ENCODE peak calls at places on chromosomes 13 and 19, in ten cellular contexts. One of them, this sample, is unnamed.

GRCh38 chr13:110387451-110388140 is 80.5 kb downstream of the COL4A2 start:
- DNase-seq in HEK293T: no peak
- DNase-seq in activated effector memory CD4-positive, alpha-beta T cell treated with Interleukin-2 at 50 U/mL for 16 hours: no peak
- DNase-seq in anterior cingulate cortex: no peak
- DNase-seq in NCI-H2081: no peak
- DNase-seq in hepatic stellate cell: peak; percentile 56
- DNase-seq in ecto neural progenitor cell: no peak
- DNase-seq in activated CD4-positive, alpha-beta T cell treated with anti-CD3 and anti-CD28 coated beads, Interleukin-2, amount 50 U/mL, for 48 hours: no peak
- DNase-seq in KBM-7: peak; percentile 13
- DNase-seq in GM04504: no peak
- DNase-seq in this sample: peak; percentile 24

GRCh38 chr13:34733720-34734119 is 208.3 kb upstream of the NBEA start:
- DNase-seq in activated effector memory CD4-positive, alpha-beta T cell treated with Interleukin-2 at 50 U/mL for 16 hours: no peak
- DNase-seq in GM04504: peak; percentile 41
- DNase-seq in hepatic stellate cell: no peak
- DNase-seq in KBM-7: no peak
- DNase-seq in anterior cingulate cortex: no peak
- DNase-seq in activated CD4-positive, alpha-beta T cell treated with anti-CD3 and anti-CD28 coated beads, Interleukin-2, amount 50 U/mL, for 48 hours: no peak
- DNase-seq in NCI-H2081: no peak
- DNase-seq in ecto neural progenitor cell: no peak
- DNase-seq in HEK293T: no peak
- DNase-seq in this sample: no peak

GRCh38 chr13:70668983-70669382 is 560.7 kb upstream of the KLHL1 start:
- DNase-seq in GM04504: no peak
- DNase-seq in HEK293T: no peak
- DNase-seq in activated CD4-positive, alpha-beta T cell treated with anti-CD3 and anti-CD28 coated beads, Interleukin-2, amount 50 U/mL, for 48 hours: no peak
- DNase-seq in anterior cingulate cortex: no peak
- DNase-seq in ecto neural progenitor cell: no peak
- DNase-seq in activated effector memory CD4-positive, alpha-beta T cell treated with Interleukin-2 at 50 U/mL for 16 hours: no peak
- DNase-seq in hepatic stellate cell: no peak
- DNase-seq in KBM-7: no peak
- DNase-seq in NCI-H2081: no peak
- DNase-seq in this sample: no peak

GRCh38 chr19:28705008-28705407 is 507.9 kb downstream of the UQCRFS1 start:
- DNase-seq in hepatic stellate cell: peak; percentile 49
- DNase-seq in KBM-7: no peak
- DNase-seq in activated CD4-positive, alpha-beta T cell treated with anti-CD3 and anti-CD28 coated beads, Interleukin-2, amount 50 U/mL, for 48 hours: no peak
- DNase-seq in NCI-H2081: no peak
- DNase-seq in ecto neural progenitor cell: no peak
- DNase-seq in HEK293T: no peak
- DNase-seq in activated effector memory CD4-positive, alpha-beta T cell treated with Interleukin-2 at 50 U/mL for 16 hours: no peak
- DNase-seq in anterior cingulate cortex: no peak
- DNase-seq in GM04504: peak; percentile 53
- DNase-seq in this sample: no peak

GRCh38 chr13:46884531-46884930 is 12.3 kb downstream of the HTR2A start:
- DNase-seq in HEK293T: no peak
- DNase-seq in activated effector memory CD4-positive, alpha-beta T cell treated with Interleukin-2 at 50 U/mL for 16 hours: no peak
- DNase-seq in ecto neural progenitor cell: no peak
- DNase-seq in KBM-7: no peak
- DNase-seq in activated CD4-positive, alpha-beta T cell treated with anti-CD3 and anti-CD28 coated beads, Interleukin-2, amount 50 U/mL, for 48 hours: no peak
- DNase-seq in hepatic stellate cell: no peak
- DNase-seq in NCI-H2081: no peak
- DNase-seq in anterior cingulate cortex: no peak
- DNase-seq in GM04504: no peak
- DNase-seq in this sample: no peak

GRCh38 chr13:98214707-98215106 is 37.6 kb upstream of the RNF113B start:
- DNase-seq in KBM-7: no peak
- DNase-seq in NCI-H2081: no peak
- DNase-seq in ecto neural progenitor cell: no peak
- DNase-seq in HEK293T: no peak
- DNase-seq in activated CD4-positive, alpha-beta T cell treated with anti-CD3 and anti-CD28 coated beads, Interleukin-2, amount 50 U/mL, for 48 hours: no peak
- DNase-seq in activated effector memory CD4-positive, alpha-beta T cell treated with Interleukin-2 at 50 U/mL for 16 hours: no peak
- DNase-seq in anterior cingulate cortex: no peak
- DNase-seq in hepatic stellate cell: no peak
- DNase-seq in GM04504: no peak
- DNase-seq in this sample: no peak

GRCh38 chr13:107459430-107459829 is 755.9 kb downstream of the LIG4 start:
- DNase-seq in activated effector memory CD4-positive, alpha-beta T cell treated with Interleukin-2 at 50 U/mL for 16 hours: no peak
- DNase-seq in NCI-H2081: no peak
- DNase-seq in GM04504: no peak
- DNase-seq in HEK293T: no peak
- DNase-seq in anterior cingulate cortex: no peak
- DNase-seq in KBM-7: no peak
- DNase-seq in hepatic stellate cell: peak; percentile 47
- DNase-seq in ecto neural progenitor cell: no peak
- DNase-seq in activated CD4-positive, alpha-beta T cell treated with anti-CD3 and anti-CD28 coated beads, Interleukin-2, amount 50 U/mL, for 48 hours: no peak
- DNase-seq in this sample: no peak

GRCh38 chr13:79782541-79783216 is 301.7 kb downstream of the NDFIP2 start:
- DNase-seq in activated CD4-positive, alpha-beta T cell treated with anti-CD3 and anti-CD28 coated beads, Interleukin-2, amount 50 U/mL, for 48 hours: no peak
- DNase-seq in NCI-H2081: peak; percentile 85
- DNase-seq in activated effector memory CD4-positive, alpha-beta T cell treated with Interleukin-2 at 50 U/mL for 16 hours: no peak
- DNase-seq in hepatic stellate cell: peak; percentile 32
- DNase-seq in anterior cingulate cortex: peak; percentile 39
- DNase-seq in GM04504: no peak
- DNase-seq in HEK293T: no peak
- DNase-seq in ecto neural progenitor cell: peak; percentile 81
- DNase-seq in KBM-7: no peak
- DNase-seq in this sample: no peak

GRCh38 chr13:48954086-48954485 is 21.6 kb upstream of the FNDC3A start:
- DNase-seq in activated effector memory CD4-positive, alpha-beta T cell treated with Interleukin-2 at 50 U/mL for 16 hours: no peak
- DNase-seq in NCI-H2081: no peak
- DNase-seq in HEK293T: no peak
- DNase-seq in GM04504: no peak
- DNase-seq in ecto neural progenitor cell: no peak
- DNase-seq in anterior cingulate cortex: no peak
- DNase-seq in KBM-7: no peak
- DNase-seq in hepatic stellate cell: no peak
- DNase-seq in activated CD4-positive, alpha-beta T cell treated with anti-CD3 and anti-CD28 coated beads, Interleukin-2, amount 50 U/mL, for 48 hours: no peak
- DNase-seq in this sample: no peak